ENCODE peak calls at places on chromosomes 1 and 21, in four cellular contexts. One of them, this sample, is unnamed.

GRCh38 chr1:192797143-192797542 is 11.7 kb upstream of the RGS2 start:
- DNase-seq in NCI-H226: no peak
- DNase-seq in Kasumi-1: no peak
- DNase-seq in T-helper 17 cell: no peak
- DNase-seq in this sample: no peak

GRCh38 chr1:23558140-23558871 is 995 bp downstream of the ID3 start:
- DNase-seq in NCI-H226: peak; percentile 92
- DNase-seq in T-helper 17 cell: peak; percentile 26
- DNase-seq in Kasumi-1: no peak
- DNase-seq in this sample: peak; percentile 93

GRCh38 chr1:1432951-1433803 is 2.3 kb upstream of the VWA1 start:
- DNase-seq in Kasumi-1: peak; percentile 51
- DNase-seq in NCI-H226: no peak
- DNase-seq in T-helper 17 cell: no peak
- DNase-seq in this sample: peak; percentile 89

GRCh38 chr1:58855351-58856165 is 71.7 kb upstream of the JUN start:
- DNase-seq in NCI-H226: no peak
- DNase-seq in T-helper 17 cell: no peak
- DNase-seq in Kasumi-1: no peak
- DNase-seq in this sample: peak; percentile 27

GRCh38 chr1:227234998-227235405 is 83.3 kb downstream of the CDC42BPA start:
- DNase-seq in NCI-H226: peak; percentile 20
- DNase-seq in T-helper 17 cell: no peak
- DNase-seq in Kasumi-1: peak; percentile 62
- DNase-seq in this sample: peak; percentile 82

GRCh38 chr1:97743129-97743528 is 177.7 kb downstream of the DPYD start:
- DNase-seq in NCI-H226: no peak
- DNase-seq in Kasumi-1: no peak
- DNase-seq in T-helper 17 cell: no peak
- DNase-seq in this sample: peak; percentile 14

GRCh38 chr21:43667191-43667904 is 8.0 kb downstream of the RRP1B start:
- DNase-seq in Kasumi-1: no peak
- DNase-seq in NCI-H226: no peak
- DNase-seq in T-helper 17 cell: no peak
- DNase-seq in this sample: no peak

GRCh38 chr21:33949516-33950424 is 34.2 kb upstream of the ATP5PO start:
- DNase-seq in T-helper 17 cell: no peak
- DNase-seq in Kasumi-1: no peak
- DNase-seq in NCI-H226: no peak
- DNase-seq in this sample: peak; percentile 85

GRCh38 chr1:89670168-89670567 is 37.2 kb downstream of the LRRC8C start:
- DNase-seq in Kasumi-1: no peak
- DNase-seq in NCI-H226: no peak
- DNase-seq in T-helper 17 cell: no peak
- DNase-seq in this sample: peak; percentile 13

GRCh38 chr1:145956776-145957442 is 908 bp downstream of the LIX1L start:
- DNase-seq in NCI-H226: no peak
- DNase-seq in T-helper 17 cell: no peak
- DNase-seq in Kasumi-1: no peak
- DNase-seq in this sample: peak; percentile 16

GRCh38 chr21:33682992-33683627 is 40.8 kb downstream of the ITSN1 start:
- DNase-seq in Kasumi-1: no peak
- DNase-seq in T-helper 17 cell: no peak
- DNase-seq in NCI-H226: peak; percentile 98
- DNase-seq in this sample: no peak

GRCh38 chr1:233094691-233095090 is 144.3 kb downstream of the NTPCR start:
- DNase-seq in T-helper 17 cell: no peak
- DNase-seq in Kasumi-1: no peak
- DNase-seq in NCI-H226: no peak
- DNase-seq in this sample: no peak

GRCh38 chr1:204457665-204458064 is 36.9 kb downstream of the PIK3C2B start:
- DNase-seq in Kasumi-1: no peak
- DNase-seq in NCI-H226: no peak
- DNase-seq in T-helper 17 cell: no peak
- DNase-seq in this sample: no peak

GRCh38 chr1:201718346-201719202 is 110.4 kb upstream of the IPO9 start:
- DNase-seq in NCI-H226: peak; percentile 14
- DNase-seq in T-helper 17 cell: no peak
- DNase-seq in Kasumi-1: no peak
- DNase-seq in this sample: no peak

GRCh38 chr21:41726058-41726558 is 40.7 kb downstream of the RIPK4 start:
- DNase-seq in T-helper 17 cell: no peak
- DNase-seq in Kasumi-1: no peak
- DNase-seq in NCI-H226: no peak
- DNase-seq in this sample: peak; percentile 35

GRCh38 chr1:20184997-20185833 is 681 bp upstream of the UBXN10 start:
- DNase-seq in Kasumi-1: peak; percentile 71
- DNase-seq in T-helper 17 cell: peak; percentile 19
- DNase-seq in NCI-H226: no peak
- DNase-seq in this sample: no peak

GRCh38 chr1:241485145-241485544 is 34.4 kb downstream of the FH start:
- DNase-seq in NCI-H226: no peak
- DNase-seq in Kasumi-1: no peak
- DNase-seq in T-helper 17 cell: no peak
- DNase-seq in this sample: no peak

GRCh38 chr21:39082656-39083376 is 100.4 kb downstream of the PSMG1 start:
- DNase-seq in NCI-H226: no peak
- DNase-seq in Kasumi-1: no peak
- DNase-seq in T-helper 17 cell: no peak
- DNase-seq in this sample: peak; percentile 64